ENCODE peak calls at places on chromosomes 3 and 15, in six cellular contexts. X is AG09309, D is astrocyte, K is fibroblast of lung, E is epithelial cell of proximal tubule, Z is hepatocyte. H is an unnamed sample.

GRCh38 chr3:185308126-185308754 is 54.4 kb upstream of the EHHADH start:
- DNase-seq in X (peak), D (peak), K (peak), E (no peak), Z (peak), H (peak)

GRCh38 chr15:69896606-69897005 is 201.1 kb downstream of the TLE3 start:
- DNase-seq in X (no peak), D (no peak), K (peak), E (peak), Z (no peak), H (no peak)

GRCh38 chr3:17047162-17047561 is 162.4 kb downstream of the PLCL2 start:
- DNase-seq in X (no peak), D (no peak), K (no peak), E (no peak), Z (no peak), H (no peak)

GRCh38 chr3:16807981-16808380 is 76.8 kb upstream of the PLCL2 start:
- DNase-seq in X (no peak), D (no peak), K (no peak), E (no peak), Z (no peak), H (no peak)

GRCh38 chr3:69422751-69423150 is 36.9 kb upstream of the FRMD4B start:
- DNase-seq in X (no peak), D (peak), K (peak), E (no peak), Z (no peak), H (no peak)

GRCh38 chr3:145649368-145649887 is 511.6 kb downstream of the PLOD2 start:
- DNase-seq in X (no peak), D (no peak), K (no peak), E (no peak), Z (peak), H (no peak)

GRCh38 chr15:54088837-54089236 is 110.6 kb downstream of the UNC13C start:
- DNase-seq in X (no peak), D (no peak), K (no peak), E (no peak), Z (no peak), H (no peak)

GRCh38 chr3:72246685-72247084 is 461.7 kb upstream of the PROK2 start:
- DNase-seq in X (no peak), D (no peak), K (no peak), E (no peak), Z (no peak), H (no peak)

GRCh38 chr15:56817266-56817665 is 84.0 kb upstream of the ZNF280D start:
- DNase-seq in X (no peak), D (peak), K (peak), E (peak), Z (no peak), H (no peak)

GRCh38 chr15:23869391-23869790 is 182.3 kb upstream of the NDN start:
- DNase-seq in X (no peak), D (no peak), K (peak), E (no peak), Z (peak), H (no peak)

GRCh38 chr3:31532587-31533168 is at the start of gene STT3B:
- DNase-seq in X (peak), D (peak), K (peak), E (no peak), Z (peak), H (peak)

GRCh38 chr3:120094776-120095225 is 554 bp upstream of the GSK3B start:
- DNase-seq in X (peak), D (peak), K (peak), E (peak), Z (peak), H (peak)

GRCh38 chr3:157938154-157938774 is 168.0 kb downstream of the SHOX2 start:
- DNase-seq in X (peak), D (peak), K (peak), E (no peak), Z (no peak), H (no peak)

GRCh38 chr15:101664303-101664913 is 12.2 kb upstream of the TM2D3 start:
- DNase-seq in X (no peak), D (no peak), K (no peak), E (no peak), Z (no peak), H (no peak)

GRCh38 chr3:168117059-168117458 is 21.3 kb upstream of the GOLIM4 start:
- DNase-seq in X (no peak), D (peak), K (peak), E (no peak), Z (no peak), H (no peak)

GRCh38 chr3:38826001-38826400 is 10.0 kb upstream of the SCN10A start:
- DNase-seq in X (no peak), D (no peak), K (no peak), E (no peak), Z (no peak), H (no peak)

GRCh38 chr15:22989576-22990477 is 9.7 kb upstream of the CYFIP1 start:
- DNase-seq in X (no peak), D (no peak), K (no peak), E (no peak), Z (no peak), H (no peak)

GRCh38 chr3:32975891-32976290 is 24.4 kb downstream of the CCR4 start:
- DNase-seq in X (no peak), D (no peak), K (no peak), E (peak), Z (no peak), H (no peak)

GRCh38 chr3:175346573-175347356 is 487.6 kb downstream of the NAALADL2 start:
- DNase-seq in X (peak), D (peak), K (peak), E (peak), Z (peak), H (no peak)

GRCh38 chr15:94691169-94691568 is 459.8 kb downstream of the MCTP2 start:
- DNase-seq in X (no peak), D (no peak), K (no peak), E (no peak), Z (no peak), H (no peak)

GRCh38 chr15:101175396-101175795 is 76.5 kb downstream of the CHSY1 start:
- DNase-seq in X (no peak), D (no peak), K (no peak), E (no peak), Z (no peak), H (no peak)

GRCh38 chr3:7640787-7641186 is 779.9 kb downstream of the GRM7 start:
- DNase-seq in X (no peak), D (peak), K (peak), E (peak), Z (peak), H (no peak)

GRCh38 chr3:149367021-149367840 is 10.2 kb downstream of the TM4SF1 start:
- DNase-seq in X (no peak), D (peak), K (peak), E (no peak), Z (peak), H (no peak)

GRCh38 chr3:128557531-128558280 is 64.7 kb upstream of the GATA2 start:
- DNase-seq in X (no peak), D (no peak), K (no peak), E (no peak), Z (no peak), H (no peak)

GRCh38 chr15:99507732-99508571 is 57.8 kb upstream of the MEF2A start:
- DNase-seq in X (no peak), D (peak), K (peak), E (no peak), Z (peak), H (no peak)
- H3K4me3 ChIP-seq in X (no peak), D (no peak), K (peak), E (no peak), Z (no peak), H (no peak)

DNA sequence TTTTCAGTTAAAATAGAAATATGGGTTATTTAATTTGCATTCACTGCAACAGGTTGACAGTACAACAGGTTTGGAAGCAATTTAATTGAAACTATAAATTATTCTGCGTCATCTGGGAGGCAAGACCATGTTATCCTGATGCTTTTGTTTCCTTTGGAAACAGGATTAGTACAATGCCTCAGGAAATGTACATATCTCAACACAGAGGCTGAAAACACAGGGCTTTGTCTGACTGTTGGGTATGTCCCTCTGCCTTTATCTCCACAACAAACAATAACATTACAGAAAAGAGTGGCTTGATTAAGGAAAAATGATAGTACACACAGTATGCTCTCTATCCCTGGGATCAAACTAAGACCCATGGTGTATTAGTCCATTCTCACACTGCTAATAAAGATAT is 95.7 kb downstream of the KCNMB2 start:
- DNase-seq in X (no peak), D (no peak), K (no peak), E (no peak), Z (no peak), H (no peak)
- H3K4me3 ChIP-seq in X (no peak), D (no peak), K (no peak), E (no peak), Z (no peak), H (no peak)

DNA sequence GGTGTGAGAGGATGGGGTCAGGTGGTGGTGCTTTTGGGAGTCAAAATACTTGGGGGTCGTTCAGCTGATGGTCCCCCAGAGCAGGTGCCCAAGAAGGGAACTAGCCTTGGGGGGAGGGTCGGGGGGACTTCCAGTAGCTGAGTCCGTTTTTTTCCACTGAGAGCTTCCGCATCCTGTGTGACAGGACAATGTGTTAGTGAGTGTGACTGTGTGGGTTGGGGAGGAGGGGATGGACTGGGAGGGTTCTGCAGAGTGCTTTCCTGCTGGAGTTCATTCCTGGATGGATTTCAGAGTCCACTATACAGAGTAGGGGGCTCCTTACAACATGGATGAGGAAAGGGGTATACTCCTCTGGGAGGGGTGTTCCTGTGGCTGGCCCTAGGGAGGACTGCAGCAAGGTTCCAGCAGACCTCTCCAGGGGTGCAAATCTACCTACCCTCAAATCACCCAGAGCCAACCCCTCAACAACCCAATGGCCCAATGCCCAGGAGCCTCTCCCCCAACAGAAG is 601 bp upstream of the HYAL2 start:
- DNase-seq in X (no peak), D (no peak), K (no peak), E (no peak), Z (no peak), H (no peak)
- H3K4me3 ChIP-seq in X (no peak), D (no peak), K (no peak), E (no peak), Z (no peak), H (no peak)

GRCh38 chr3:170355738-170356595 is 1.5 kb upstream of the SKIL start:
- DNase-seq in X (no peak), D (peak), K (peak), E (peak), Z (peak), H (no peak)
- H3K4me3 ChIP-seq in X (peak), D (peak), K (peak), E (peak), Z (peak), H (peak)

DNA sequence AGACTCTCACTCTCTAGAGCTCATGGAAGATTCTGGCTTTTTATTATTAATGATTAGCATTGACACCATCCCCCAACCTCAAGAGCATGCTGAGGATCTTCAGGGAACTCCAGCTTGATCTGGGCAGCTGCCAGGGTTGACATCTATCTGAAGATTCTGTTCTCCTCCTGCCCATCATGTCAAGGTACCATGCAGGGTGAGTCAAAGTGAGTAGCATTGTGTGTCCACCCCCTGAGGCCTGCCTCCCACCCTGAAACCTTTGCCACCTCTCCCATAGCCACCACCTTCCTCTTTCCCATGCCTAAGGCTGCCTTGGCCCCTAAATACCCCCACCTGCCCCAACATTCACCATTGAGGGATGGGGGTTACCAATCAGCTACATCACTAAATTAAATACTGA is 70.1 kb upstream of the SLCO3A1 start:
- DNase-seq in X (no peak), D (no peak), K (no peak), E (no peak), Z (no peak), H (no peak)
- H3K4me3 ChIP-seq in X (no peak), D (no peak), K (no peak), E (no peak), Z (no peak), H (no peak)

GRCh38 chr15:49225572-49226281 is 55.7 kb downstream of the GALK2 start:
- DNase-seq in X (no peak), D (peak), K (peak), E (no peak), Z (peak), H (no peak)
- H3K4me3 ChIP-seq in X (no peak), D (no peak), K (no peak), E (no peak), Z (no peak), H (no peak)

DNA sequence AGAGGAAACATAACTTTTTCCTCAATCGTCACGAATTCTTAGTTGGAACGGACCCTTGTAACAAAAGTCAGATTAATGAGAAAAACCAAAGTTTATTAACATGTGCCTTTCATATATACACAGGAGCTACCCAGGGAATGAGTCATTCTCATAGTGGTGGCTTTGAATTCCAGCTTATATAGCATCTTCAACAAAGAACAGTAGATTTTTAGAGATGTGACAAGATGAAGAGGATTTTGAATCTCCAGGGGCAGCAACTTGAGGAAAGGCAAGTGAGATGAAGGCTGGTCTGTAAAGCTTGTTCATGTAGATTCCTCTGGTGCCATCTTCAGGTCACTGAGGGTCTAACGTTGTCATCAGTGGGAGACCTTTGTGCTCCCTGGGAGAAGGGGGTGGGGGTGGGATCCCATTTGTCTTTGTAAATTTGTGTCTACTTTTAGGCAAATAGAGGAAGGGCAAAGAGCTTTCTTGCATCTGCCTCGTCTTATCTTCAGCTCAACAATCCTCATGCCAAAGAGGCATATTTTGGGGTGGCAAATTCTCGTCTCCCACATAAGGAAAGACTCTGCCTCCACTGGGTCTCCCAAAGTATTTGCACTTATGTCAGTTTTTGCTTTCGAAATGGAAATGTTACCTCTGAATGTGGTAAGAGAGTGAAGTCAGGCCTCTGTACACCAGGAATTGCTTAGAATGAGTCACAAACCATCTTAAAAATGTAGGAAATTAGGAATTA is 29.5 kb downstream of the CLEC3B start:
- DNase-seq in X (no peak), D (peak), K (peak), E (no peak), Z (no peak), H (peak)
- H3K4me3 ChIP-seq in X (no peak), D (peak), K (peak), E (no peak), Z (no peak), H (no peak)